ENCODE peak calls at places on chromosome 7, in nine cellular contexts. F is left ventricle myocardium inferior, U is tibial artery, G is transverse colon, L is neural progenitor cell, Z is GM23338, I is heart right ventricle, B is fibroblast of lung, R is IMR-90. W is an unnamed sample.

GRCh38 chr7:155610633-155611193 is 33.7 kb upstream of the RBM33 start:
- DNase-seq in I (no peak), Z (no peak), L (no peak), R (no peak), F (no peak), B (no peak), U (no peak), G (no peak), W (no peak)

GRCh38 chr7:130641497-130641896 is 27.1 kb downstream of the COPG2 start:
- DNase-seq in U (no peak), L (no peak), I (no peak), B (no peak), G (no peak), F (no peak), R (no peak), Z (no peak), W (no peak)

GRCh38 chr7:55130554-55131198 is 111.9 kb downstream of the EGFR start:
- DNase-seq in G (peak), I (peak), L (peak), F (peak), Z (no peak), B (peak), U (peak), R (peak), W (no peak)

GRCh38 chr7:118684796-118685195 is 460.3 kb downstream of the ANKRD7 start:
- DNase-seq in B (no peak), R (no peak), F (no peak), I (no peak), G (no peak), U (no peak), Z (no peak), L (no peak), W (no peak)

GRCh38 chr7:106110238-106110560 is 1.9 kb downstream of the SYPL1 start:
- DNase-seq in G (no peak), U (no peak), F (no peak), L (no peak), B (peak), I (no peak), Z (no peak), R (no peak), W (no peak)

GRCh38 chr7:17822557-17823173 is 117.6 kb downstream of the SNX13 start:
- DNase-seq in U (no peak), I (no peak), Z (no peak), B (no peak), R (no peak), L (no peak), F (no peak), G (no peak), W (no peak)

GRCh38 chr7:152847491-152847890 is 87.9 kb downstream of the ACTR3B start:
- DNase-seq in B (no peak), G (no peak), U (no peak), I (no peak), R (no peak), L (no peak), Z (no peak), F (no peak), W (no peak)

GRCh38 chr7:122546496-122546895 is 152.4 kb downstream of the RNF133 start:
- DNase-seq in Z (no peak), I (no peak), F (no peak), B (peak), R (no peak), G (no peak), U (no peak), L (no peak), W (no peak)

GRCh38 chr7:2982831-2983230 is 60.8 kb downstream of the CARD11 start:
- DNase-seq in R (no peak), U (no peak), G (no peak), F (no peak), B (no peak), Z (no peak), I (no peak), L (no peak), W (no peak)

GRCh38 chr7:2929321-2930201 is 85.5 kb upstream of the GNA12 start:
- DNase-seq in F (peak), Z (no peak), R (no peak), G (no peak), I (no peak), B (no peak), U (no peak), L (no peak), W (no peak)

GRCh38 chr7:100893910-100894763 is 1.6 kb downstream of the ACHE start:
- DNase-seq in U (no peak), L (peak), R (no peak), G (no peak), B (no peak), F (no peak), Z (peak), I (no peak), W (no peak)

GRCh38 chr7:28882896-28883470 is 75.1 kb downstream of the TRIL start:
- DNase-seq in Z (no peak), L (no peak), B (no peak), G (peak), R (no peak), I (no peak), U (no peak), F (no peak), W (no peak)

GRCh38 chr7:28873410-28873809 is 84.7 kb downstream of the TRIL start:
- DNase-seq in L (no peak), I (no peak), R (no peak), G (no peak), U (no peak), B (no peak), Z (no peak), F (no peak), W (no peak)

GRCh38 chr7:28879105-28879504 is 79.0 kb downstream of the TRIL start:
- DNase-seq in Z (no peak), F (no peak), I (no peak), B (peak), L (peak), R (no peak), U (no peak), G (no peak), W (no peak)
- TF ChIP-seq CTCF in Z (no peak), F (no peak), I (no peak), B (no peak), L (no peak), R (no peak), U (no peak), G (no peak), W (no peak)

GRCh38 chr7:109926738-109927137 is 1164.2 kb upstream of the LRRN3 start:
- DNase-seq in U (no peak), R (no peak), F (no peak), I (no peak), L (no peak), B (no peak), G (no peak), Z (no peak), W (no peak)
- H3K27ac ChIP-seq in U (no peak), R (no peak), F (no peak), I (no peak), L (no peak), B (no peak), G (no peak), Z (no peak), W (no peak)

GRCh38 chr7:41882745-41883527 is 180.0 kb upstream of the INHBA start:
- DNase-seq in G (no peak), R (no peak), I (no peak), U (no peak), F (no peak), Z (no peak), B (no peak), L (no peak), W (no peak)

GRCh38 chr7:41881313-41882130 is 178.6 kb upstream of the INHBA start:
- DNase-seq in L (no peak), R (peak), Z (no peak), B (peak), G (peak), U (peak), F (no peak), I (peak), W (no peak)

GRCh38 chr7:41880107-41880506 is 177.2 kb upstream of the INHBA start:
- DNase-seq in B (peak), I (no peak), R (peak), U (no peak), L (no peak), G (no peak), Z (no peak), F (no peak), W (no peak)

GRCh38 chr7:41885078-41885477 is 182.2 kb upstream of the INHBA start:
- DNase-seq in I (no peak), L (no peak), Z (no peak), B (peak), U (no peak), F (no peak), G (no peak), R (peak), W (no peak)

DNA sequence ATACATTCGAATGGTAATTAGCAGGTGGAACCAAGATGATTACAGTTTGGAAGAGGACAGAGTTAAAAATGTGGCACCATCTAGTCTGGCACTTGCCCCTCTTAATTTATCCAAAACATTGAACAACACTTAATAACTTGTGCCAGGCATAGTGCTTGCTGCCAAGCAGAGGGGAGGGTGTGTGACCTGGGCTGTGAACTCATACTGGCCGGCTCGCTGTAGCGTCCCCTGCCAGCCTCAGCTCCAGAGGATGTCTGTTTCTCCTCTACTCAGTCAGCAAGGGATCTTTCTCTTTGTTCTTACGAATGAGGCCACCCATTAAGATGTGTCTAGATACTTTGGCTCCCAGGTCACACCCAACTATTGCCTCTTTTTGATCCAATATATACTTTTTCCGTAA is 179.4 kb upstream of the INHBA start:
- DNase-seq in I (no peak), U (no peak), R (no peak), G (no peak), L (no peak), B (no peak), F (no peak), Z (no peak), W (no peak)
- H3K4me3 ChIP-seq in I (no peak), U (no peak), R (no peak), G (no peak), L (no peak), B (no peak), F (no peak), Z (no peak), W (no peak)

GRCh38 chr7:28806841-28807240 is 151.3 kb downstream of the TRIL start:
- DNase-seq in I (no peak), B (peak), L (no peak), Z (no peak), G (no peak), R (peak), U (no peak), F (no peak), W (no peak)

GRCh38 chr7:28811990-28812389 is 146.1 kb downstream of the TRIL start:
- DNase-seq in U (no peak), Z (no peak), F (no peak), I (no peak), L (no peak), B (peak), R (no peak), G (no peak), W (no peak)

GRCh38 chr7:28811003-28811402 is 147.1 kb downstream of the TRIL start:
- DNase-seq in R (peak), U (no peak), I (no peak), B (no peak), L (no peak), Z (no peak), G (no peak), F (no peak), W (no peak)

GRCh38 chr7:28807396-28807994 is 150.6 kb downstream of the TRIL start:
- DNase-seq in I (no peak), G (no peak), Z (no peak), U (no peak), B (no peak), F (no peak), L (no peak), R (no peak), W (no peak)

GRCh38 chr7:28808786-28809533 is 149.2 kb downstream of the TRIL start:
- DNase-seq in G (peak), F (no peak), Z (peak), L (no peak), R (peak), U (peak), I (no peak), B (peak), W (no peak)
- TF ChIP-seq CTCF in G (no peak), F (no peak), Z (peak), L (peak), R (no peak), U (peak), I (no peak), B (no peak), W (no peak)

GRCh38 chr7:99579281-99579955 is 18.6 kb upstream of the TMEM225B start:
- DNase-seq in R (no peak), L (no peak), Z (no peak), G (no peak), I (no peak), F (no peak), U (no peak), B (peak), W (no peak)
- H3K27ac ChIP-seq in R (no peak), L (no peak), Z (no peak), G (no peak), I (no peak), F (peak), U (no peak), B (no peak), W (no peak)

DNA sequence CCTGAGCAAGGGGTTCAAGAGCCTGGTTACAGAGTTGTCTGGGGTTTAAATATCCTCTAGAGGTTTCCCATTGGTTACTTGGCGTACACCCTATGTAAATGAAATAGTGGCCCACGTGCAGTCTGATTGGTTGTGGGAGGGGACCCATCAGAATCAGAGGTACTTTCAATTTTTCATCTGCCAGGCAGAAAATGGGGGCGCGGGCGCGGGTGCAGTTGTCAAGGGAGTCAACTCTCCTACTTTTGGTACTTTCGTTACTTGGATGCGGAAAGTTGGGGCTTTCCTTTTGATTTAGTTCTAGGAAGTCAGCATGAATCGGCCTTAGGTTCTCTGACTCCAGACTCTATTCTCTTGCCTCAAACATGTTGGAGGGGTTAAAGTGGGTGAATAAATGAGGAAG is 83.2 kb downstream of the DNAJB9 start:
- DNase-seq in F (no peak), B (no peak), U (no peak), G (no peak), R (no peak), I (no peak), L (no peak), Z (no peak), W (no peak)
- H3K4me3 ChIP-seq in F (no peak), B (no peak), U (no peak), G (no peak), R (no peak), I (no peak), L (no peak), Z (no peak), W (no peak)

W was measured in right atrium auricular region.